ENCODE peak calls at places on chromosomes 4 and X, in four cellular contexts. One of them, this sample, is unnamed.
A peak's percentile ranks its signal among the peaks of the same experiment; 100 is the strongest.

GRCh38 chrX:110136136-110136535 is 133.2 kb downstream of the TMEM164 start:
- DNase-seq in tibial nerve: no peak
- DNase-seq in suprapubic skin: no peak
- DNase-seq in A549: no peak
- DNase-seq in this sample: no peak

GRCh38 chrX:29487214-29487613 is 728.1 kb upstream of the MAGEB2 start:
- DNase-seq in tibial nerve: no peak
- DNase-seq in suprapubic skin: no peak
- DNase-seq in A549: no peak
- DNase-seq in this sample: no peak

GRCh38 chrX:125131146-125131545 is 188.5 kb upstream of the TEX13C start:
- DNase-seq in tibial nerve: no peak
- DNase-seq in suprapubic skin: no peak
- DNase-seq in A549: no peak
- DNase-seq in this sample: no peak

GRCh38 chr4:91837608-91838029 is 466.1 kb upstream of the GRID2 start:
- DNase-seq in tibial nerve: no peak
- DNase-seq in suprapubic skin: no peak
- DNase-seq in A549: no peak
- DNase-seq in this sample: no peak

GRCh38 chrX:81355436-81355835 is 153.5 kb downstream of the SH3BGRL start:
- DNase-seq in tibial nerve: no peak
- DNase-seq in suprapubic skin: no peak
- DNase-seq in A549: no peak
- DNase-seq in this sample: no peak

GRCh38 chr4:140135529-140136021 is 18.4 kb downstream of the MAML3 start:
- DNase-seq in tibial nerve: peak; percentile 25
- DNase-seq in suprapubic skin: no peak
- DNase-seq in A549: no peak
- DNase-seq in this sample: no peak

GRCh38 chr4:134906404-134907023 is 704.9 kb upstream of the PABPC4L start:
- DNase-seq in tibial nerve: no peak
- DNase-seq in suprapubic skin: no peak
- DNase-seq in A549: no peak
- DNase-seq in this sample: no peak

GRCh38 chr4:145076473-145076855 is 21.5 kb downstream of the ANAPC10 start:
- DNase-seq in tibial nerve: no peak
- DNase-seq in suprapubic skin: no peak
- DNase-seq in A549: no peak
- DNase-seq in this sample: no peak

GRCh38 chr4:172393220-172393619 is 580.0 kb downstream of the GALNTL6 start:
- DNase-seq in tibial nerve: no peak
- DNase-seq in suprapubic skin: no peak
- DNase-seq in A549: no peak
- DNase-seq in this sample: no peak

GRCh38 chr4:140071806-140072205 is 82.2 kb downstream of the MAML3 start:
- DNase-seq in tibial nerve: peak; percentile 42
- DNase-seq in suprapubic skin: no peak
- DNase-seq in A549: no peak
- DNase-seq in this sample: no peak

GRCh38 chr4:138182838-138183426 is 59.2 kb downstream of the SLC7A11 start:
- DNase-seq in tibial nerve: no peak
- DNase-seq in suprapubic skin: no peak
- DNase-seq in A549: peak; percentile 10
- DNase-seq in this sample: no peak

GRCh38 chr4:6844986-6845385 is 62.5 kb downstream of the KIAA0232 start:
- DNase-seq in tibial nerve: no peak
- DNase-seq in suprapubic skin: no peak
- DNase-seq in A549: no peak
- DNase-seq in this sample: no peak

GRCh38 chr4:10040049-10040892 is 19.0 kb upstream of the SLC2A9 start:
- DNase-seq in tibial nerve: no peak
- DNase-seq in suprapubic skin: no peak
- DNase-seq in A549: no peak
- DNase-seq in this sample: no peak

GRCh38 chr4:152784490-152785195 is 4.9 kb downstream of the ARFIP1 start:
- DNase-seq in tibial nerve: no peak
- DNase-seq in suprapubic skin: no peak
- DNase-seq in A549: peak; percentile 11
- DNase-seq in this sample: no peak

GRCh38 chrX:134294548-134294947 is 57.6 kb downstream of the CCDC160 start:
- DNase-seq in tibial nerve: no peak
- DNase-seq in suprapubic skin: no peak
- DNase-seq in A549: no peak
- DNase-seq in this sample: no peak

GRCh38 chrX:77597511-77597910 is 150.3 kb downstream of the FGF16 start:
- DNase-seq in tibial nerve: no peak
- DNase-seq in suprapubic skin: no peak
- DNase-seq in A549: no peak
- DNase-seq in this sample: no peak

GRCh38 chr4:93780080-93780479 is 48.5 kb upstream of the ATOH1 start:
- DNase-seq in tibial nerve: no peak
- DNase-seq in suprapubic skin: no peak
- DNase-seq in A549: no peak
- DNase-seq in this sample: no peak

GRCh38 chrX:154043003-154043402 is 23.3 kb upstream of the IRAK1 start:
- DNase-seq in tibial nerve: no peak
- DNase-seq in suprapubic skin: no peak
- DNase-seq in A549: no peak
- DNase-seq in this sample: no peak

GRCh38 chr4:794911-795725 is 30.8 kb downstream of the CPLX1 start:
- DNase-seq in tibial nerve: peak; percentile 6
- DNase-seq in suprapubic skin: no peak
- DNase-seq in A549: no peak
- DNase-seq in this sample: no peak

GRCh38 chr4:112927544-112927943 is 121.9 kb upstream of the ANK2 start:
- DNase-seq in tibial nerve: no peak
- DNase-seq in suprapubic skin: no peak
- DNase-seq in A549: no peak
- DNase-seq in this sample: no peak
- TF ChIP-seq EP300 in tibial nerve: no peak
- TF ChIP-seq EP300 in suprapubic skin: no peak
- TF ChIP-seq EP300 in A549: no peak
- TF ChIP-seq EP300 in this sample: no peak

DNA sequence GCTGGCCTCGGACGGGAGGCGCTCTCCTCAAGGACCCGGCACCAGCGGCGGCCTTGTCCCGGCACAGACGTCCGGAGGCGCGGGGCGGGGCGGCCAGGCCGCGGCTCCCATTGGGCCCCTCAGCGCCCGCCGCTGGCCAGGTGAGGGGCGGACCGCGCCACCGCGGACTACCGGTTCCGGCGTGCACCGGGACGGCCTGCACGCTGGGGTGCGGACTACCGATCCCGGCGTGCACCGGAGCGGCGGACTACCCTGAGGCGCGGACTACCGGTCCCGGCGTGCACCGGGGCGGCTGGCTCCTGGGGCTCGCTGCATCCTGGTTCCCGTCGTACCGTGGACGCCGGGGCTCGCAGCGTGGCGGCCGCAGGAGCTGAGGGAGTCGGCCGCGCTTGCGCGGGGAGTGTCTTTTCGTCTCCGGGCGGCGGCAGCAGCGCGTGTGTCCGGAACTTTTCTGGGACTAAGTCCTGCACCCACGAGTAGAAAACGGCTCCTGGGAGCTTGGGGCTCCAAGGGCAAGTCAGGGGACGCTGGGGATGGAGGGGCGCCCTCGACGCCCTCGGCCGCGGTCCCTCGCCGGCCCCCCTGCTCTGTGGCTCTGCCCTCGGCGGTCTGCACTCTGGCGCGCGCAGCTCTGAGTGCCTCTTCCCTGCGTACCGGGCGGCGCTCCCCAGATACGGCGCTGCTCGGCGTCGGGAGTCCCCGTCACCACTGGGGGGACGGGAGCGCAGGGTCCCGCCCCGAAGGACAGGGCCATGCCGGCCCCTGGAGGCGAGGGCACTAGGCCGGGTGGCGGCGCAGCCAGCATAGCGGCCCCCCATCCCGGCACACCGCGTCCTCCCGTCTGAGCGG is at the start of gene LETM1:
- DNase-seq in tibial nerve: peak; percentile 85
- DNase-seq in suprapubic skin: peak; percentile 96
- DNase-seq in A549: peak; percentile 68
- DNase-seq in this sample: peak; percentile 96
- TF ChIP-seq POLR2A in tibial nerve: peak; percentile 74
- TF ChIP-seq POLR2A in suprapubic skin: no peak
- TF ChIP-seq POLR2A in A549: peak; percentile 82
- TF ChIP-seq POLR2A in this sample: no peak

DNA sequence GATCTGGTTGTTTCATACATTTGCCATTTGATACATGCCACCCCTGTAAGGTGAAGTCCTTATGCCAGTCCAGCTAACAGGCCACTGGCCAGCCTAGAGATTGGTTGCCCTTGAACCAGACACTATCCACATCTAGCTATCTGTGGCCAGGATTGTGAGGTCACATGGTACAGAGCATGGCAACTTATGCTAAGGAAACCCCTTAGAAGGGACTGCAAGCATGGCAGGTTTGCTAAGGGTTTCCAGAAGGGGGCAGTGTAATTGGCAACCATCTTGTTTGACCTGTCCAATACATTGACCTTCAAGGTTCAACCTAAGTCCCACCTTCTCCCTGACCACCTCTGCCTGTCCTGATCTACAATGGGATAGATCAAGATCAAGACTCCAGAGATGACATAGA is 47.5 kb downstream of the SMC1A start:
- DNase-seq in tibial nerve: no peak
- DNase-seq in suprapubic skin: no peak
- DNase-seq in A549: no peak
- DNase-seq in this sample: no peak
- TF ChIP-seq CTCF in tibial nerve: no peak
- TF ChIP-seq CTCF in suprapubic skin: no peak
- TF ChIP-seq CTCF in A549: peak; percentile 9
- TF ChIP-seq CTCF in this sample: no peak

GRCh38 chr4:73847507-73848182 is 5.5 kb upstream of the PF4V1 start:
- DNase-seq in tibial nerve: no peak
- DNase-seq in suprapubic skin: no peak
- DNase-seq in A549: no peak
- DNase-seq in this sample: no peak

GRCh38 chr4:73851293-73851692 is 1.8 kb upstream of the PF4V1 start:
- DNase-seq in tibial nerve: no peak
- DNase-seq in suprapubic skin: no peak
- DNase-seq in A549: no peak
- DNase-seq in this sample: no peak

GRCh38 chr4:73852771-73853170 is 325 bp upstream of the PF4V1 start:
- DNase-seq in tibial nerve: no peak
- DNase-seq in suprapubic skin: no peak
- DNase-seq in A549: no peak
- DNase-seq in this sample: no peak

GRCh38 chr4:73848183-73848777 is 4.8 kb upstream of the PF4V1 start:
- DNase-seq in tibial nerve: no peak
- DNase-seq in suprapubic skin: no peak
- DNase-seq in A549: no peak
- DNase-seq in this sample: no peak

DNA sequence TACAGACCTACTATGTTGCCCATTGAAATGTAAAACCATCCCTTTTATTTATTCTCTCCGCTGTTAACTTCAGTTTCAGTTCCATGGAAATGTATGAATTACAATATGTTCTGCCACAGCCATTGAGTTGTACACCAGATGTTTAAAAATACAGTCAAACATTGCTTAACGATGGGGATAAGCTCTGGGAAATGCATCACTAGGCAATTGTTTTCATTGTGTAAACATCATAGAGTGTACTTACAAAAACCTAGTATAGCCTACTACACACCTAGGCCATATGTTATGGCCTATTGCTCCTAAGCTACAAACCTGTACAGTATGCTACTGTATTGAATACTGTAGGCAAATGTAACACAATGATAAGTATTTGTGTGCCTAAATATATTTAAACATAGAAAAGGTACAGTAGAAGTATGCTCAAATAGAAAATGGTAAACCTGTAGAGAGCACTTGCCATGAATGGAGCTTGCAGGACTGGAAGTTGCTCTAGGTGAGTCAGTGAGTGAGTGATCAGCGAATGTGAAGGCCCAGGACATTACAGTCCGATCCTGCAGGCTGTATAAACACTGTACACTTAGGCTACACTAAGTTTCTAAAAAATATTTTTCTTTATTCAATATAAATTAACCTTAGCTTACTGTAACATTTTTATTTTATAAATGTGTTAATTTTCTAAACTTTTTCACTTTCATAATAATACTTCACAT is 2.7 kb upstream of the PF4V1 start:
- DNase-seq in tibial nerve: no peak
- DNase-seq in suprapubic skin: no peak
- DNase-seq in A549: no peak
- DNase-seq in this sample: no peak
- TF ChIP-seq EP300 in tibial nerve: no peak
- TF ChIP-seq EP300 in suprapubic skin: no peak
- TF ChIP-seq EP300 in A549: no peak
- TF ChIP-seq EP300 in this sample: no peak

DNA sequence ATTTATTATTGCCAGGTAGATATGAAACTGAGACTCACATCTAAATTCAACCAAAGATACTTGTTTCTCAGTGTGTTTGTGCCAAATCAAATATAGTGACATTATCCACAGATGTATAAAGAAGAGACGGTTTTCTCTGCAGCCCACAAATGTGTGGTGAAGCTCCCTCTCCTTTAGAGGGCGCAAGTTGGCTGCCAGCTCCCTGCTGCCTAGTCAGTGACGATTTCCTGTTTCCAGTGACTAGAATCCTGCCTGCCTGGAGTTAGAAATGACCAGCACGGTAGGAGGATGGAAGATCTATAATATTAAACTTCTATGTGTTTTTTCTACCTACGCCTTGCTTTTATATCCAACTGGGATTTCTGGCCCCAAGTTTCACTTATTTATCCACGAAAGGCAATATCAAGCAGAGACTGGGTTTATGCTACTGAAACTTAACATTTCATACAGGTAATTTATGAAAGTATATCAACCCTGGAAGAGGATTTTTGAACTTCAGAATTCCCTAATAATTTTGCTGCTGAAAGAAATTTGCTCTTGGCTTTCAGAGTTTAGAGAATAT is 1793.7 kb upstream of the TENM3 start:
- DNase-seq in tibial nerve: no peak
- DNase-seq in suprapubic skin: no peak
- DNase-seq in A549: peak; percentile 19
- DNase-seq in this sample: no peak
- TF ChIP-seq POLR2A in tibial nerve: no peak
- TF ChIP-seq POLR2A in suprapubic skin: no peak
- TF ChIP-seq POLR2A in A549: no peak
- TF ChIP-seq POLR2A in this sample: no peak

GRCh38 chrX:150408007-150408406 is 44.9 kb downstream of the MAMLD1 start:
- DNase-seq in tibial nerve: no peak
- DNase-seq in suprapubic skin: no peak
- DNase-seq in A549: no peak
- DNase-seq in this sample: no peak
- TF ChIP-seq CTCF in tibial nerve: no peak
- TF ChIP-seq CTCF in suprapubic skin: no peak
- TF ChIP-seq CTCF in A549: no peak
- TF ChIP-seq CTCF in this sample: no peak

GRCh38 chr4:61308033-61308432 is 107.9 kb downstream of the ADGRL3 start:
- DNase-seq in tibial nerve: no peak
- DNase-seq in suprapubic skin: no peak
- DNase-seq in A549: no peak
- DNase-seq in this sample: no peak

GRCh38 chr4:61309616-61310015 is 109.5 kb downstream of the ADGRL3 start:
- DNase-seq in tibial nerve: no peak
- DNase-seq in suprapubic skin: no peak
- DNase-seq in A549: no peak
- DNase-seq in this sample: no peak

GRCh38 chr4:61312526-61312925 is 112.4 kb downstream of the ADGRL3 start:
- DNase-seq in tibial nerve: no peak
- DNase-seq in suprapubic skin: no peak
- DNase-seq in A549: no peak
- DNase-seq in this sample: no peak
- TF ChIP-seq EP300 in tibial nerve: no peak
- TF ChIP-seq EP300 in suprapubic skin: no peak
- TF ChIP-seq EP300 in A549: no peak
- TF ChIP-seq EP300 in this sample: no peak

GRCh38 chrX:47233333-47234113 is 714 bp downstream of the USP11 start:
- DNase-seq in tibial nerve: peak; percentile 91
- DNase-seq in suprapubic skin: peak; percentile 97
- DNase-seq in A549: peak; percentile 81
- DNase-seq in this sample: peak; percentile 93
- TF ChIP-seq POLR2A in tibial nerve: peak; percentile 83
- TF ChIP-seq POLR2A in suprapubic skin: no peak
- TF ChIP-seq POLR2A in A549: peak; percentile 32
- TF ChIP-seq POLR2A in this sample: peak; percentile 65